ENCODE peak calls at places on chromosomes 3 and 15, in eight cellular contexts. One of them, this sample, is unnamed.

GRCh38 chr15:39472661-39473657 is 107.9 kb upstream of the THBS1 start:
- DNase-seq in K562: no peak
- DNase-seq in HepG2: no peak
- DNase-seq in GM12878: no peak
- DNase-seq in H1: no peak
- DNase-seq in IMR-90: peak; percentile 99
- DNase-seq in A549: no peak
- DNase-seq in SK-N-SH: no peak
- DNase-seq in this sample: no peak

GRCh38 chr3:123290962-123291361 is 89.2 kb downstream of the SEC22A start:
- DNase-seq in HepG2: no peak
- DNase-seq in GM12878: no peak
- DNase-seq in A549: no peak
- DNase-seq in H1: no peak
- DNase-seq in IMR-90: no peak
- DNase-seq in SK-N-SH: no peak
- DNase-seq in K562: no peak
- DNase-seq in this sample: no peak

GRCh38 chr3:60225848-60226247 is 1025.4 kb downstream of the FHIT start:
- DNase-seq in HepG2: no peak
- DNase-seq in A549: no peak
- DNase-seq in H1: no peak
- DNase-seq in IMR-90: no peak
- DNase-seq in GM12878: peak; percentile 5
- DNase-seq in K562: no peak
- DNase-seq in SK-N-SH: no peak
- DNase-seq in this sample: no peak

GRCh38 chr15:99167640-99168039 is 62.8 kb downstream of the SYNM start:
- DNase-seq in IMR-90: no peak
- DNase-seq in H1: no peak
- DNase-seq in SK-N-SH: no peak
- DNase-seq in HepG2: no peak
- DNase-seq in GM12878: peak; percentile 45
- DNase-seq in K562: no peak
- DNase-seq in A549: no peak
- DNase-seq in this sample: no peak

GRCh38 chr15:95994418-95994817 is 336.1 kb upstream of the NR2F2 start:
- DNase-seq in A549: no peak
- DNase-seq in IMR-90: peak; percentile 82
- DNase-seq in H1: no peak
- DNase-seq in HepG2: no peak
- DNase-seq in K562: no peak
- DNase-seq in SK-N-SH: no peak
- DNase-seq in GM12878: no peak
- DNase-seq in this sample: no peak

GRCh38 chr3:128238100-128238459 is 84.8 kb downstream of the EEFSEC start:
- DNase-seq in H1: no peak
- DNase-seq in SK-N-SH: peak; percentile 36
- DNase-seq in IMR-90: no peak
- DNase-seq in HepG2: no peak
- DNase-seq in GM12878: no peak
- DNase-seq in K562: no peak
- DNase-seq in A549: no peak
- DNase-seq in this sample: no peak

GRCh38 chr15:85026304-85027032 is 44.8 kb downstream of the PDE8A start:
- DNase-seq in IMR-90: no peak
- DNase-seq in SK-N-SH: no peak
- DNase-seq in GM12878: no peak
- DNase-seq in A549: no peak
- DNase-seq in H1: no peak
- DNase-seq in K562: no peak
- DNase-seq in HepG2: no peak
- DNase-seq in this sample: no peak

GRCh38 chr15:60679256-60679655 is 200.3 kb upstream of the ICE2 start:
- DNase-seq in HepG2: no peak
- DNase-seq in K562: no peak
- DNase-seq in H1: no peak
- DNase-seq in GM12878: no peak
- DNase-seq in A549: no peak
- DNase-seq in SK-N-SH: no peak
- DNase-seq in IMR-90: peak; percentile 59
- DNase-seq in this sample: no peak

GRCh38 chr3:114660124-114660523 is 366.3 kb downstream of the TIGIT start:
- DNase-seq in GM12878: no peak
- DNase-seq in SK-N-SH: no peak
- DNase-seq in A549: no peak
- DNase-seq in IMR-90: peak; percentile 75
- DNase-seq in K562: no peak
- DNase-seq in HepG2: no peak
- DNase-seq in H1: no peak
- DNase-seq in this sample: no peak

GRCh38 chr15:96160269-96160668 is 170.2 kb upstream of the NR2F2 start:
- DNase-seq in HepG2: no peak
- DNase-seq in K562: no peak
- DNase-seq in H1: no peak
- DNase-seq in GM12878: no peak
- DNase-seq in SK-N-SH: no peak
- DNase-seq in A549: no peak
- DNase-seq in IMR-90: peak; percentile 16
- DNase-seq in this sample: no peak

GRCh38 chr3:79086514-79086913 is 681.3 kb downstream of the ROBO1 start:
- DNase-seq in IMR-90: peak; percentile 63
- DNase-seq in K562: peak; percentile 11
- DNase-seq in GM12878: no peak
- DNase-seq in A549: peak; percentile 21
- DNase-seq in HepG2: peak; percentile 53
- DNase-seq in H1: peak; percentile 5
- DNase-seq in SK-N-SH: peak; percentile 34
- DNase-seq in this sample: peak; percentile 59

GRCh38 chr3:183116051-183116614 is 16.8 kb upstream of the MCCC1 start:
- DNase-seq in SK-N-SH: peak; percentile 85
- DNase-seq in HepG2: peak; percentile 39
- DNase-seq in K562: peak; percentile 69
- DNase-seq in H1: peak; percentile 90
- DNase-seq in A549: peak; percentile 64
- DNase-seq in IMR-90: no peak
- DNase-seq in GM12878: no peak
- DNase-seq in this sample: peak; percentile 94

GRCh38 chr3:42149537-42150426 is 58.6 kb downstream of the TRAK1 start:
- DNase-seq in A549: no peak
- DNase-seq in H1: no peak
- DNase-seq in K562: no peak
- DNase-seq in GM12878: no peak
- DNase-seq in IMR-90: no peak
- DNase-seq in SK-N-SH: no peak
- DNase-seq in HepG2: no peak
- DNase-seq in this sample: peak; percentile 19

GRCh38 chr15:61974759-61975158 is 85.5 kb downstream of the VPS13C start:
- DNase-seq in GM12878: no peak
- DNase-seq in HepG2: no peak
- DNase-seq in A549: no peak
- DNase-seq in H1: no peak
- DNase-seq in K562: no peak
- DNase-seq in IMR-90: peak; percentile 50
- DNase-seq in SK-N-SH: no peak
- DNase-seq in this sample: no peak

GRCh38 chr15:47711654-47712053 is 5.7 kb upstream of the SEMA6D start:
- DNase-seq in HepG2: peak; percentile 1
- DNase-seq in GM12878: no peak
- DNase-seq in IMR-90: no peak
- DNase-seq in H1: no peak
- DNase-seq in K562: no peak
- DNase-seq in A549: no peak
- DNase-seq in SK-N-SH: peak; percentile 38
- DNase-seq in this sample: no peak

GRCh38 chr3:15443826-15444524 is 16.6 kb downstream of the EAF1 start:
- DNase-seq in IMR-90: peak; percentile 25
- DNase-seq in K562: no peak
- DNase-seq in A549: no peak
- DNase-seq in H1: no peak
- DNase-seq in GM12878: no peak
- DNase-seq in HepG2: no peak
- DNase-seq in SK-N-SH: no peak
- DNase-seq in this sample: no peak

GRCh38 chr15:67501177-67501835 is 19.6 kb upstream of the C15orf61 start:
- DNase-seq in GM12878: no peak
- DNase-seq in A549: no peak
- DNase-seq in IMR-90: peak; percentile 54
- DNase-seq in K562: no peak
- DNase-seq in H1: no peak
- DNase-seq in SK-N-SH: peak; percentile 38
- DNase-seq in HepG2: peak; percentile 24
- DNase-seq in this sample: no peak

GRCh38 chr3:135752851-135753250 is 212.7 kb upstream of the PPP2R3A start:
- DNase-seq in SK-N-SH: no peak
- DNase-seq in HepG2: peak; percentile 3
- DNase-seq in GM12878: no peak
- DNase-seq in A549: no peak
- DNase-seq in H1: no peak
- DNase-seq in IMR-90: no peak
- DNase-seq in K562: no peak
- DNase-seq in this sample: peak; percentile 33

GRCh38 chr15:45030743-45031142 is 7.7 kb downstream of the SORD start:
- DNase-seq in H1: no peak
- DNase-seq in HepG2: no peak
- DNase-seq in K562: no peak
- DNase-seq in SK-N-SH: no peak
- DNase-seq in IMR-90: no peak
- DNase-seq in A549: no peak
- DNase-seq in GM12878: no peak
- DNase-seq in this sample: no peak

GRCh38 chr15:95557226-95558046 is 773.1 kb upstream of the NR2F2 start:
- DNase-seq in IMR-90: peak; percentile 95
- DNase-seq in GM12878: peak; percentile 12
- DNase-seq in H1: no peak
- DNase-seq in SK-N-SH: no peak
- DNase-seq in K562: peak; percentile 54
- DNase-seq in A549: peak; percentile 55
- DNase-seq in HepG2: peak; percentile 1
- DNase-seq in this sample: no peak

GRCh38 chr3:187714404-187714979 is 12.1 kb upstream of the RTP2 start:
- DNase-seq in H1: no peak
- DNase-seq in SK-N-SH: peak; percentile 65
- DNase-seq in HepG2: peak; percentile 74
- DNase-seq in A549: peak; percentile 59
- DNase-seq in IMR-90: peak; percentile 73
- DNase-seq in GM12878: no peak
- DNase-seq in K562: peak; percentile 72
- DNase-seq in this sample: peak; percentile 81

GRCh38 chr3:96331341-96331740 is 483.1 kb upstream of the EPHA6 start:
- DNase-seq in H1: no peak
- DNase-seq in IMR-90: no peak
- DNase-seq in GM12878: no peak
- DNase-seq in A549: no peak
- DNase-seq in SK-N-SH: no peak
- DNase-seq in K562: no peak
- DNase-seq in HepG2: no peak
- DNase-seq in this sample: no peak

GRCh38 chr3:151156618-151157216 is 46.3 kb downstream of the GPR171 start:
- DNase-seq in HepG2: peak; percentile 67
- DNase-seq in H1: no peak
- DNase-seq in K562: peak; percentile 44
- DNase-seq in GM12878: no peak
- DNase-seq in A549: peak; percentile 62
- DNase-seq in IMR-90: peak; percentile 61
- DNase-seq in SK-N-SH: peak; percentile 53
- DNase-seq in this sample: peak; percentile 25

GRCh38 chr15:32033186-32033890 is 3.0 kb downstream of the CHRNA7 start:
- DNase-seq in K562: no peak
- DNase-seq in SK-N-SH: no peak
- DNase-seq in IMR-90: no peak
- DNase-seq in GM12878: no peak
- DNase-seq in A549: no peak
- DNase-seq in H1: no peak
- DNase-seq in HepG2: no peak
- DNase-seq in this sample: no peak

GRCh38 chr3:14201881-14202684 is 23.5 kb downstream of the LSM3 start:
- DNase-seq in HepG2: peak; percentile 58
- DNase-seq in GM12878: no peak
- DNase-seq in SK-N-SH: no peak
- DNase-seq in H1: no peak
- DNase-seq in IMR-90: no peak
- DNase-seq in K562: no peak
- DNase-seq in A549: no peak
- DNase-seq in this sample: no peak

GRCh38 chr3:161401389-161401788 is 30.1 kb upstream of the SPTSSB start:
- DNase-seq in GM12878: no peak
- DNase-seq in H1: no peak
- DNase-seq in SK-N-SH: peak; percentile 41
- DNase-seq in HepG2: no peak
- DNase-seq in A549: no peak
- DNase-seq in IMR-90: no peak
- DNase-seq in K562: no peak
- DNase-seq in this sample: no peak

GRCh38 chr15:89693696-89694095 is 3.1 kb downstream of the WDR93 start:
- DNase-seq in GM12878: no peak
- DNase-seq in SK-N-SH: no peak
- DNase-seq in IMR-90: no peak
- DNase-seq in A549: no peak
- DNase-seq in K562: no peak
- DNase-seq in HepG2: no peak
- DNase-seq in H1: no peak
- DNase-seq in this sample: no peak

GRCh38 chr3:186452517-186452916 is 90.5 kb upstream of the DGKG start:
- DNase-seq in A549: no peak
- DNase-seq in H1: no peak
- DNase-seq in SK-N-SH: no peak
- DNase-seq in K562: no peak
- DNase-seq in HepG2: no peak
- DNase-seq in GM12878: no peak
- DNase-seq in IMR-90: peak; percentile 80
- DNase-seq in this sample: no peak
- TF ChIP-seq USF2 in A549: no peak
- TF ChIP-seq USF2 in H1: no peak
- TF ChIP-seq USF2 in SK-N-SH: no peak
- TF ChIP-seq USF2 in K562: no peak
- TF ChIP-seq USF2 in HepG2: no peak
- TF ChIP-seq USF2 in GM12878: no peak
- TF ChIP-seq USF2 in IMR-90: no peak
- TF ChIP-seq USF2 in this sample: no peak

GRCh38 chr3:47578119-47578630 is 490 bp downstream of the CSPG5 start:
- DNase-seq in HepG2: no peak
- DNase-seq in IMR-90: no peak
- DNase-seq in SK-N-SH: peak; percentile 93
- DNase-seq in GM12878: no peak
- DNase-seq in K562: peak; percentile 98
- DNase-seq in A549: peak; percentile 29
- DNase-seq in H1: no peak
- DNase-seq in this sample: peak; percentile 42
- TF ChIP-seq USF2 in HepG2: no peak
- TF ChIP-seq USF2 in IMR-90: no peak
- TF ChIP-seq USF2 in SK-N-SH: no peak
- TF ChIP-seq USF2 in GM12878: no peak
- TF ChIP-seq USF2 in K562: no peak
- TF ChIP-seq USF2 in A549: no peak
- TF ChIP-seq USF2 in H1: no peak
- TF ChIP-seq USF2 in this sample: no peak

GRCh38 chr3:37601832-37602231 is 259.8 kb upstream of the CTDSPL start:
- DNase-seq in SK-N-SH: no peak
- DNase-seq in HepG2: no peak
- DNase-seq in A549: no peak
- DNase-seq in H1: peak; percentile 9
- DNase-seq in IMR-90: no peak
- DNase-seq in GM12878: no peak
- DNase-seq in K562: no peak
- DNase-seq in this sample: no peak
- TF ChIP-seq USF2 in SK-N-SH: no peak
- TF ChIP-seq USF2 in HepG2: no peak
- TF ChIP-seq USF2 in A549: no peak
- TF ChIP-seq USF2 in H1: no peak
- TF ChIP-seq USF2 in IMR-90: no peak
- TF ChIP-seq USF2 in GM12878: no peak
- TF ChIP-seq USF2 in K562: no peak
- TF ChIP-seq USF2 in this sample: no peak

GRCh38 chr3:29764603-29765254 is 483.9 kb downstream of the RBMS3 start:
- DNase-seq in GM12878: no peak
- DNase-seq in SK-N-SH: no peak
- DNase-seq in H1: no peak
- DNase-seq in K562: no peak
- DNase-seq in IMR-90: peak; percentile 89
- DNase-seq in HepG2: no peak
- DNase-seq in A549: peak; percentile 4
- DNase-seq in this sample: no peak
- TF ChIP-seq USF2 in GM12878: no peak
- TF ChIP-seq USF2 in SK-N-SH: no peak
- TF ChIP-seq USF2 in H1: no peak
- TF ChIP-seq USF2 in K562: no peak
- TF ChIP-seq USF2 in IMR-90: no peak
- TF ChIP-seq USF2 in HepG2: no peak
- TF ChIP-seq USF2 in A549: no peak
- TF ChIP-seq USF2 in this sample: no peak

This sample was measured in WTC11.